ENCODE peak calls at places on chromosomes 4 and X, in four cellular contexts. Q is fibroblast of lung, L is neural progenitor cell, G is IMR-90. H is an unnamed sample.

GRCh38 chr4:54384563-54384962 is 155.5 kb downstream of the PDGFRA start:
- DNase-seq in Q (peak), L (peak), G (peak), H (no peak)

GRCh38 chr4:14254806-14255445 is 627.4 kb upstream of the BOD1L1 start:
- DNase-seq in Q (no peak), L (no peak), G (no peak), H (no peak)

GRCh38 chr4:48033825-48034413 is 17.3 kb downstream of the NIPAL1 start:
- DNase-seq in Q (no peak), L (peak), G (peak), H (no peak)

GRCh38 chr4:872241-872981 is 46.5 kb upstream of the CPLX1 start:
- DNase-seq in Q (no peak), L (no peak), G (no peak), H (no peak)

GRCh38 chrX:153735274-153735673 is 10.6 kb downstream of the ABCD1 start:
- DNase-seq in Q (no peak), L (no peak), G (no peak), H (no peak)

GRCh38 chr4:114279066-114279465 is 299.6 kb upstream of the ARSJ start:
- DNase-seq in Q (no peak), L (no peak), G (no peak), H (no peak)

GRCh38 chr4:4182835-4183568 is 43.7 kb downstream of the OTOP1 start:
- DNase-seq in Q (peak), L (peak), G (no peak), H (peak)

GRCh38 chr4:21469438-21470032 is 479.0 kb downstream of the KCNIP4 start:
- DNase-seq in Q (peak), L (peak), G (no peak), H (no peak)

GRCh38 chr4:97639961-97640360 is 503.3 kb downstream of the STPG2 start:
- DNase-seq in Q (no peak), L (no peak), G (no peak), H (no peak)

GRCh38 chr4:22457348-22457747 is 58.5 kb downstream of the ADGRA3 start:
- DNase-seq in Q (no peak), L (no peak), G (no peak), H (no peak)

GRCh38 chrX:76555816-76556215 is 128.3 kb downstream of the MAGEE1 start:
- DNase-seq in Q (peak), L (peak), G (peak), H (peak)

GRCh38 chr4:155376387-155377268 is at the start of gene MAP9:
- DNase-seq in Q (peak), L (peak), G (peak), H (peak)

GRCh38 chr4:184024637-184025036 is 119.5 kb downstream of the STOX2 start:
- DNase-seq in Q (no peak), L (no peak), G (no peak), H (no peak)

GRCh38 chrX:106894978-106895452 is 8.1 kb downstream of the RIPPLY1 start:
- DNase-seq in Q (peak), L (no peak), G (peak), H (no peak)

GRCh38 chrX:16061296-16061695 is 62.1 kb upstream of the GRPR start:
- DNase-seq in Q (no peak), L (no peak), G (no peak), H (no peak)

GRCh38 chr4:78734451-78735003 is 41.6 kb upstream of the BMP2K start:
- DNase-seq in Q (no peak), L (no peak), G (no peak), H (no peak)

GRCh38 chr4:100278567-100278966 is 88.3 kb upstream of the DDIT4L start:
- DNase-seq in Q (no peak), L (no peak), G (no peak), H (no peak)

GRCh38 chr4:186307916-186308315 is 41.9 kb downstream of the F11 start:
- DNase-seq in Q (no peak), L (no peak), G (no peak), H (no peak)

GRCh38 chrX:139932077-139932900 is 564 bp downstream of the ATP11C start:
- DNase-seq in Q (peak), L (peak), G (peak), H (no peak)

GRCh38 chrX:70988425-70988824 is 57.5 kb upstream of the SLC7A3 start:
- DNase-seq in Q (no peak), L (no peak), G (no peak), H (no peak)
- H3K4me2 ChIP-seq in Q (no peak), L (no peak), G (no peak), H (no peak)

GRCh38 chr4:142696334-142697122 is 149.6 kb downstream of the INPP4B start:
- DNase-seq in Q (no peak), L (no peak), G (no peak), H (no peak)
- H2AFZ ChIP-seq in Q (no peak), L (no peak), G (peak), H (no peak)

DNA sequence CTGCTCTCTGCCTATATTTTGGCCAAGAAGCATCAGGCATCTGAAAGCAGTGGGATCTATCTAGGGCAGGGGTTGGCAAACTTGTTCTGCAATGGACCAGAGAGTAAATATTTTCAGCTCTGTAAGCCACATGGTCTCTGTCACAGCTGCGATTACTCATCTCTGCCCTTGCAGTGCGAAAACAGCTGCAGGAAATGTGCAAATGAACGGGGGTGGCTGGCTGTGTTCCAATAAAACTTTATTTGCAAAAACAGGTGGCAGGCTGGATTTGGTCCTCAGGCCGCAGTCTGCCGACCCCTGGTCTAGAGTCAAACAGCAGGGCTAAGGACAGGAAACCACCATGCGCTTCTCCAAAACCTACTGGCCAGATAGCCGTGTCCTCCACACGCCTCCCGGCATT is 48.6 kb downstream of the ACOX3 start:
- DNase-seq in Q (peak), L (no peak), G (peak), H (no peak)
- H3K4me2 ChIP-seq in Q (no peak), L (no peak), G (no peak), H (no peak)

GRCh38 chrX:155876704-155877103 is 4.4 kb upstream of the VAMP7 start:
- DNase-seq in Q (no peak), L (no peak), G (no peak), H (no peak)
- H2AFZ ChIP-seq in Q (no peak), L (no peak), G (no peak), H (no peak)

DNA sequence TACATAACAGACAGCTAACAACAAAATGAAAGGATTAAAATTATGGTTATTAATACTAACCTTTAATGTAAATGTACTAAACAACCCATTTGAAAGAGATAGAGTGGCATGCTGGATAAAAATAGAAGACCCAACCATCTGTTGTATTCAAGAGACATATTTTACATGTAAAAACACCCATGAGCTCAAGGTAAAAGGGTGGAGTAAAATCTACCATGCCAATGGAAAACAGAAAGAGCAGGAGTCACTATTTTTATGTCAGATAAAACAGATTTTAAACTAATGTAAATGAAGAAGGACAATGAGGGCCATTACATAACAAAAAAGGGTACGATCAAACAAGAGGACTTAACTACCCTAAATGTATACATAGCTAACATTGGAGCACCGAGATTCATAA is 66.3 kb downstream of the ITM2A start:
- DNase-seq in Q (no peak), L (no peak), G (no peak), H (no peak)
- H3K4me2 ChIP-seq in Q (no peak), L (no peak), G (no peak), H (no peak)

GRCh38 chrX:53076671-53077070 is 5.5 kb upstream of the TSPYL2 start:
- DNase-seq in Q (no peak), L (no peak), G (no peak), H (no peak)

GRCh38 chrX:53073115-53073581 is 9.0 kb upstream of the TSPYL2 start:
- DNase-seq in Q (no peak), L (peak), G (no peak), H (no peak)

GRCh38 chrX:53072418-53073114 is 9.6 kb upstream of the TSPYL2 start:
- DNase-seq in Q (no peak), L (no peak), G (no peak), H (no peak)

GRCh38 chrX:53077207-53078197 is 4.7 kb upstream of the TSPYL2 start:
- DNase-seq in Q (no peak), L (no peak), G (no peak), H (no peak)

DNA sequence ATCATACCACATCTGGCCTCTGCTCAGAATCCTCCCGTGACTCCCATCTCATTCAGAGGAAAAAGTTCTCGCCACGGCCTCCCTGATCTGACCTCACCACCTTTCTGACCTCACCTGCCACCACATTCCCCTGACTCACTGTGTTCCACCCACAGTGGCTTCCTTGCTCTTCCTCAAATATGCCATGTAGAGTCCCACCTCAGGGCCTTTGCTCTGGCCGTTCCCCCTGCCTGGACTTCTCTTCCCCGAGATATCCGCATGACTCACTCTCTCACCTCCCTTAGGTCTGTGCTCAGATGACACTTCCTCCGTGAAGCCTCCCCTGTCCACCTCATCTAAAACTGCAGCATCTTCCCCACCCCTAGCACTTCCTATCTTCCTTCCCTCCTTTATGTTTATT is 7.2 kb upstream of the TSPYL2 start:
- DNase-seq in Q (no peak), L (peak), G (no peak), H (peak)
- H2AFZ ChIP-seq in Q (no peak), L (no peak), G (no peak), H (no peak)

DNA sequence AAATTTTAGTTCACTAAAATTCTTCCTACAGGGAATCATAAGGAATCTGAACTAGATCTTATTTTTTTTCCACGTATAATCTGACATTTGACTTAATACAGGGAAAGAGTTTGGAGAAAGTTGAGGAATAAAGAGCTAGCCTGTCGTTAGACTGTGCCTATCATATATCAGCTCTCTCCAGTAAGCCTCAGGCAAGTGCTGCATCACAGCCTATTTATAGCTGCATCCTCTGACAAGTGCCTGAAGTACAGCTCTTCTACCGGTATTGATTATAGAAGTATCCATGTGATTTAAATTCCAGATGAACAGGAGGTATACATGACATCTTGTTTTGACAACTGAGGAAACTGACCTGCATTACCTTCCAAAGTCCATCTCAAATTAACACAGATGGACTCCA is 248.9 kb downstream of the TLL1 start:
- DNase-seq in Q (no peak), L (no peak), G (no peak), H (no peak)
- H3K4me2 ChIP-seq in Q (no peak), L (no peak), G (no peak), H (no peak)

GRCh38 chr4:2934077-2934812 is 29.0 kb downstream of the NOP14 start:
- DNase-seq in Q (peak), L (peak), G (peak), H (no peak)
- H2AFZ ChIP-seq in Q (no peak), L (peak), G (peak), H (no peak)